ENCODE peak calls at places on chromosomes 12 and 14, in nine cellular contexts. F, Y, X, T, W, L, B, A and O are unnamed samples.

GRCh38 chr14:95480109-95480886 is 36.2 kb downstream of the SYNE3 start:
- DNase-seq in F (no peak), Y (peak), X (peak), T (peak), W (no peak), L (peak), B (peak), A (peak), O (no peak)

GRCh38 chr12:105409881-105410471 is 79.5 kb downstream of the C12orf75 start:
- DNase-seq in F (no peak), Y (no peak), X (no peak), T (no peak), W (no peak), L (peak), B (no peak), A (peak), O (no peak)

GRCh38 chr12:111788178-111788654 is 21.5 kb downstream of the ALDH2 start:
- DNase-seq in F (peak), Y (peak), X (no peak), T (peak), W (no peak), L (peak), B (peak), A (no peak), O (no peak)

GRCh38 chr14:59600211-59600945 is 23.8 kb upstream of the CCDC175 start:
- DNase-seq in F (no peak), Y (peak), X (no peak), T (no peak), W (no peak), L (no peak), B (no peak), A (no peak), O (no peak)

GRCh38 chr12:118307069-118307954 is 65.4 kb downstream of the TAOK3 start:
- DNase-seq in F (no peak), Y (peak), X (no peak), T (no peak), W (no peak), L (no peak), B (no peak), A (no peak), O (no peak)

GRCh38 chr12:10392394-10392930 is 2.6 kb upstream of the KLRK1 start:
- DNase-seq in F (no peak), Y (peak), X (no peak), T (no peak), W (no peak), L (no peak), B (peak), A (peak), O (peak)

GRCh38 chr12:66942741-66943465 is 264.0 kb upstream of the GRIP1 start:
- DNase-seq in F (no peak), Y (no peak), X (no peak), T (no peak), W (no peak), L (no peak), B (no peak), A (no peak), O (no peak)

GRCh38 chr12:49251357-49251756 is 13.5 kb upstream of the TUBA1C start:
- DNase-seq in F (no peak), Y (no peak), X (no peak), T (no peak), W (no peak), L (no peak), B (no peak), A (no peak), O (no peak)

GRCh38 chr12:89060133-89060532 is 292.2 kb downstream of the DUSP6 start:
- DNase-seq in F (no peak), Y (peak), X (no peak), T (no peak), W (no peak), L (no peak), B (no peak), A (no peak), O (no peak)

GRCh38 chr12:60106207-60106606 is 510.4 kb downstream of the SLC16A7 start:
- DNase-seq in F (no peak), Y (peak), X (no peak), T (no peak), W (no peak), L (no peak), B (no peak), A (no peak), O (no peak)

GRCh38 chr12:51023625-51024395 is 2.4 kb downstream of the SLC11A2 start:
- DNase-seq in F (no peak), Y (peak), X (no peak), T (no peak), W (no peak), L (no peak), B (no peak), A (no peak), O (no peak)

GRCh38 chr12:29783773-29784666 is at the start of gene TMTC1:
- DNase-seq in F (peak), Y (peak), X (peak), T (peak), W (no peak), L (peak), B (peak), A (peak), O (peak)

GRCh38 chr14:70773182-70773862 is 36.0 kb downstream of the MAP3K9 start:
- DNase-seq in F (no peak), Y (no peak), X (no peak), T (no peak), W (no peak), L (no peak), B (no peak), A (no peak), O (no peak)

GRCh38 chr12:54022960-54023884 is 5.0 kb upstream of the HOXC6 start:
- DNase-seq in F (no peak), Y (no peak), X (no peak), T (no peak), W (no peak), L (no peak), B (no peak), A (no peak), O (no peak)

GRCh38 chr12:113719911-113720591 is 246.1 kb downstream of the RBM19 start:
- DNase-seq in F (no peak), Y (no peak), X (no peak), T (no peak), W (no peak), L (no peak), B (no peak), A (no peak), O (no peak)

GRCh38 chr14:92678766-92679165 is 69.7 kb downstream of the LGMN start:
- DNase-seq in F (no peak), Y (no peak), X (no peak), T (no peak), W (no peak), L (no peak), B (peak), A (no peak), O (no peak)

GRCh38 chr14:78863143-78863542 is 693.0 kb downstream of the NRXN3 start:
- DNase-seq in F (no peak), Y (peak), X (no peak), T (peak), W (no peak), L (peak), B (no peak), A (no peak), O (no peak)

GRCh38 chr14:71688576-71688975 is 243.7 kb upstream of the RGS6 start:
- DNase-seq in F (no peak), Y (peak), X (no peak), T (no peak), W (no peak), L (no peak), B (no peak), A (no peak), O (no peak)

GRCh38 chr12:43099691-43100163 is 452.3 kb downstream of the ADAMTS20 start:
- DNase-seq in F (no peak), Y (peak), X (no peak), T (no peak), W (no peak), L (no peak), B (no peak), A (no peak), O (no peak)

GRCh38 chr12:67665679-67666078 is 17.1 kb downstream of the DYRK2 start:
- DNase-seq in F (no peak), Y (no peak), X (no peak), T (no peak), W (no peak), L (no peak), B (no peak), A (no peak), O (no peak)

GRCh38 chr12:132106921-132107320 is 37.2 kb downstream of the DDX51 start:
- DNase-seq in F (no peak), Y (peak), X (no peak), T (no peak), W (no peak), L (no peak), B (no peak), A (no peak), O (no peak)

GRCh38 chr12:128578045-128578444 is 245.7 kb downstream of the SLC15A4 start:
- DNase-seq in F (no peak), Y (no peak), X (no peak), T (no peak), W (no peak), L (no peak), B (no peak), A (no peak), O (no peak)

GRCh38 chr12:117333331-117334000 is 28.0 kb downstream of the NOS1 start:
- DNase-seq in F (no peak), Y (no peak), X (no peak), T (no peak), W (no peak), L (no peak), B (no peak), A (no peak), O (no peak)

GRCh38 chr12:85681333-85681732 is 154.9 kb downstream of the RASSF9 start:
- DNase-seq in F (no peak), Y (no peak), X (no peak), T (no peak), W (no peak), L (no peak), B (no peak), A (no peak), O (no peak)

GRCh38 chr14:47744155-47744554 is 68.8 kb upstream of the MDGA2 start:
- DNase-seq in F (no peak), Y (no peak), X (no peak), T (no peak), W (no peak), L (no peak), B (no peak), A (no peak), O (no peak)

GRCh38 chr12:104801427-104801826 is 156.7 kb downstream of the SLC41A2 start:
- DNase-seq in F (no peak), Y (no peak), X (no peak), T (no peak), W (no peak), L (no peak), B (no peak), A (no peak), O (no peak)

GRCh38 chr14:59707778-59708635 is 131.4 kb upstream of the CCDC175 start:
- DNase-seq in F (peak), Y (no peak), X (no peak), T (no peak), W (no peak), L (no peak), B (no peak), A (no peak), O (no peak)

GRCh38 chr12:90908465-90908864 is 46.5 kb downstream of the CCER1 start:
- DNase-seq in F (no peak), Y (peak), X (no peak), T (peak), W (no peak), L (peak), B (no peak), A (no peak), O (no peak)

GRCh38 chr12:24617471-24617870 is 331.4 kb downstream of the BCAT1 start:
- DNase-seq in F (no peak), Y (peak), X (no peak), T (no peak), W (no peak), L (no peak), B (no peak), A (no peak), O (no peak)

GRCh38 chr12:51971679-51972423 is 20.4 kb downstream of the ACVR1B start:
- DNase-seq in F (peak), Y (no peak), X (peak), T (no peak), W (no peak), L (no peak), B (no peak), A (no peak), O (no peak)

DNA sequence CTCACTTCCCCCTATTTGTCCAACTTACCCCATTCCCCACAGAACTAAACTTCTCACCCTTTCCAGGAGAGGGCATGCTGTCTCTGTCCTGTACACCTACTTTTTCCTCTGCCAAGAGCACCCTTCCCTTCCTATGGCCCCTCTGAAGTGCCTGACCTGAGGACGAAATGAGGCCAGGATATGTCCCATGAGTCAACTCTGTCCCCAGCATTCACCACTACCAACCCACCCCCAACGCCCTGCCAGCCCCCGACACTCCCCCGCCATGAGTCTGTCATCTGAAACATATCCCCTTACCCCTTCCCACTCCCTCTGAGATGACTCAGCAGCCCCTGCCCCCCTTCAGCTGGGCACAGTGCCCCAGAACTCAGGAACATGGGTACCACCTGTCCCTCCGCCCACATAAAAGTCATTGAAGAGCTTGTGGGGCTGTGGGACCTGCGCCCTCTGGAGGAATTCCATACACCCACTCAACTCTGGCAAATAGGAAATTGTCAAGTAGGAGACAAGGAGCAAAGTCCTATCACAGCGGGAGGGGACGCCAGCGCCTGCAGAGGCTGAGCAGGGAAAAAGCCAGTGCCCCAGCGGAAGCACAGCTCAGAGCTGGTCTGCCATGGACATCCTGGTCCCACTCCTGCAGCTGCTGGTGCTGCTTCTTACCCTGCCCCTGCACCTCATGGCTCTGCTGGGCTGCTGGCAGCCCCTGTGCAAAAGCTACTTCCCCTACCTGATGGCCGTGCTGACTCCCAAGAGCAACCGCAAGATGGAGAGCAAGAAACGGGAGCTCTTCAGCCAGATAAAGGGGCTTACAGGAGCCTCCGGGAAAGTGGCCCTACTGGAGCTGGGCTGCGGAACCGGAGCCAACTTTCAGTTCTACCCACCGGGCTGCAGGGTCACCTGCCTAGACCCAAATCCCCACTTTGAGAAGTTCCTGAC is 26.3 kb downstream of the ITGA7 start:
- DNase-seq in F (peak), Y (peak), X (no peak), T (peak), W (no peak), L (peak), B (peak), A (no peak), O (no peak)
- TF ChIP-seq POLR2A in F (peak), Y (no peak), X (no peak), T (no peak), W (no peak), L (no peak), B (no peak), A (no peak), O (no peak)

DNA sequence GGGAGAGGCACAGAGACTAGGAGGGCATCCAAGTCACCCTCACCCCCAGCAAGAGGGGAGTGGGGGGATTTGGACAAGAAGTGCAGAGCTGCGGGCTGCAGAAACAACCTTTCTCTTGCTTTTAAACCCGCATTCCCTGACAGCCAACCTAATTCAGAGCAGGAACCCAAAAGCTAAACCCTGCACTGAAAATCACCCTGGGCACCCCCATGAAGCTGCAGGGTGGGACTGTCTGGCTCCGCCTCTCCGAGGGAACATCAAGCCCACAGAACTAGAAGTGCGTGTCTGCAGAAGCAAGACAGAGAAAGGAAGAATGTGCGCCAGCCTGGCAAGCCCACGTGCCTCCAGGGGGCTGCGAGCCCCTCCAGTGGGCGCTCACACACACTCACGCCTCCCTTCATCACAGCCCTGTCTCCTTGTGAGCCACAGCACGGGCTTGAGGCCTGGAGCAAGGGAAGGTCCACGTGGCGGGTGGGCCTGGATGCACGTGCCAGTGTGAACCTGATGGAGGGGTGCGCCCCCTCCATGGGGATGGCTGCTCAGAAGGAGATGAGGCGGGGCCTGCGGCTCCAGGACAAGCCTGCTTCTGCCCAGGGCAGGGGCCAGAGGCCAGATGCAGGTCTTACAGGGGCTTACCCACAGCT is 27.8 kb upstream of the PNMA1 start:
- DNase-seq in F (peak), Y (no peak), X (no peak), T (no peak), W (no peak), L (no peak), B (peak), A (no peak), O (no peak)
- TF ChIP-seq POLR2A in F (no peak), Y (no peak), X (no peak), T (no peak), W (no peak), L (no peak), B (no peak), A (no peak), O (no peak)

DNA sequence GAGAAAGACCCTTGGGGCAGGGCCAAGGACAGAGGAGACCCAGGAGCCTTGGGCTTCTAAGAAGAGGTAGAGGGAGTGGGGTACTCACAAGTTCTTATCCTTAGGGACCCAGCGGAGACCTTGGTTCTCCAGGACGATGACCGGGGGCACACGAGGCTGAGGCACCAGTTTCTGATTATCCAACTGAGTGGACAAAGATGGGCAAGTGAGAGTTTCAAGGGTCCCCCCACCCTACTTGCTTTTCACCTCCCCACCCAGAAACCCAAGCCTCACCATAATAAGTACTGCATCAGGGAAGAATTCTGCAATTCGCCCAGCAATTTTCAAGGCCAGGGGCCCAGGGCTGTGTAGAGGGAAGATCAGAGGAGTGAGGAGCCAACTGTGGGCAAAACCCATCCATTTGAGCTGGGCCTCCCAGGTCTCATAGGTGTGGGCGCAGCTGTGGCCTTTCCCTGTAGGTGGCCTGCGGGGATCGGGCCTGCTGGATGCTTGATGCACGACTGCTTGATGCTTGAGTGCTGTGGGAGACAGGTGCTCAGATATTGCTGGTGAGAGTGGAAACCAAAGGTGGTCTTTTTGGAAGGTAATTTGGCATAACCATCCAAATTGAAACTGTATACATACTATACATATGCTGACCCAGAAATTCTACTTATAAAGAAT is 2.0 kb downstream of the EMC9 start:
- DNase-seq in F (no peak), Y (no peak), X (no peak), T (no peak), W (no peak), L (no peak), B (no peak), A (no peak), O (no peak)
- TF ChIP-seq POLR2A in F (no peak), Y (no peak), X (no peak), T (no peak), W (no peak), L (no peak), B (no peak), A (no peak), O (no peak)

GRCh38 chr14:73712540-73713141 is 1.5 kb downstream of the PNMA1 start:
- DNase-seq in F (no peak), Y (peak), X (no peak), T (peak), W (no peak), L (no peak), B (no peak), A (no peak), O (no peak)
- TF ChIP-seq POLR2A in F (no peak), Y (no peak), X (no peak), T (no peak), W (peak), L (no peak), B (no peak), A (no peak), O (no peak)

GRCh38 chr12:12331896-12332295 is 18.1 kb downstream of the MANSC1 start:
- DNase-seq in F (no peak), Y (no peak), X (no peak), T (no peak), W (no peak), L (no peak), B (no peak), A (no peak), O (peak)

GRCh38 chr12:12334710-12335040 is 15.4 kb downstream of the MANSC1 start:
- DNase-seq in F (no peak), Y (no peak), X (peak), T (no peak), W (no peak), L (no peak), B (no peak), A (no peak), O (no peak)

GRCh38 chr12:12336049-12336411 is 14.0 kb downstream of the MANSC1 start:
- DNase-seq in F (peak), Y (no peak), X (peak), T (no peak), W (no peak), L (no peak), B (no peak), A (no peak), O (no peak)

GRCh38 chr12:12333407-12333831 is 16.6 kb downstream of the MANSC1 start:
- DNase-seq in F (no peak), Y (peak), X (no peak), T (no peak), W (no peak), L (no peak), B (no peak), A (no peak), O (no peak)

GRCh38 chr12:12333980-12334709 is 15.9 kb downstream of the MANSC1 start:
- DNase-seq in F (peak), Y (peak), X (no peak), T (peak), W (peak), L (peak), B (no peak), A (no peak), O (no peak)
- TF ChIP-seq POLR2A in F (no peak), Y (no peak), X (no peak), T (no peak), W (no peak), L (no peak), B (no peak), A (no peak), O (no peak)

DNA sequence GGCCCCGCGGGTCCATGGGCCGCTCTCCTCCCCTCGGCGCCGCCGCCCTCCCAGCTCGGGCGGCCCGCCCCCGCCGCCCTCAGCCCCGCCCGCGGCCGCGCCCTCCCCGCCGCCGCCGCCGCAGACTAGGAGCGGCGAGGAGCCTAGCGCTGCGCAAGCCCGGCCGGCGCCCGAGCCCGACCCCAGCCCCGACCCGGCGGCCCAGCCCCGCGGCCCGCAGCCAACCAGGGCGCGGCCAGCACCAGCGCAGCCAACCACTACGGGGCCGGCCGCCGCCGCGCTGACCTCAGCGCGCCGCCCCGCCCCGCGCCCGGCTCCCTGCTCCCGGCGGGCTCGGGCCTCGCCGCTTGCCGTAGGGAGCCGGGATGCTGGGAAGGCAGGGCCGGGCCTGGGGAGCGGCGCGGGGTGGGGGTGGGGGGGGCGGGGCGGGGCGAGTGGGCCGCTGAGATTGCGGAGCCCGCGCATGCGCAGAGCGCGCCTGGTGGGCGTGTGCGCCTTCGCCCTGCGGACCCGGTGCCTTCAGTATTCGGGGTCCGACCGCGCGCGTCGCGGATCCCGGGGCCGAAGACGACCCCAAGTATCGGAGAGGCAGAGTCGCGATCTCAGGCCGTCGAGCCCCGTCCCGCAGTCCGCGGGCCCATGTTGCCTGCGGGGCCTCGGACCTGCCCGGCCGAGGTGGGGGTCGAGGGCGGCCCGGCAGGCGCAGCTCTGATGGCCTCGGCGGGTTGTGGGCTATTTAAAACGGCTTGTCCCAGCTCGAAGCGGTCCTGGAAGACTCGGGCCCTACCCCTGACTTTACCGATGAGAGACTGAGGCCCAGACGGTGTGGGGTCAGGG is at the start of gene CDC42BPB:
- DNase-seq in F (peak), Y (peak), X (peak), T (peak), W (peak), L (peak), B (peak), A (peak), O (peak)
- TF ChIP-seq POLR2A in F (peak), Y (no peak), X (peak), T (no peak), W (no peak), L (peak), B (no peak), A (no peak), O (peak)